ENCODE peak calls at places on chromosomes 7 and 10, in seven cellular contexts. A is GM23248, E is astrocyte, Z is fibroblast of lung, X is PC-3, H is K562, G is neural progenitor cell. B is an unnamed sample.

GRCh38 chr7:38736135-38736534 is 105.0 kb upstream of the AMPH start:
- DNase-seq in A (no peak), E (no peak), Z (no peak), X (no peak), H (no peak), G (no peak), B (no peak)

GRCh38 chr10:43867113-43867512 is 218.4 kb upstream of the ZNF32 start:
- DNase-seq in A (no peak), E (no peak), Z (no peak), X (no peak), H (no peak), G (no peak), B (no peak)

GRCh38 chr7:111409714-111410422 is 152.4 kb downstream of the IMMP2L start:
- DNase-seq in A (peak; percentile 57), E (peak; percentile 71), Z (peak; percentile 78), X (no peak), H (no peak), G (no peak), B (no peak)

GRCh38 chr10:101014966-101015581 is 15.5 kb downstream of the LZTS2 start:
- DNase-seq in A (peak; percentile 95), E (peak; percentile 86), Z (peak; percentile 90), X (peak; percentile 81), H (no peak), G (no peak), B (no peak)

GRCh38 chr7:30348083-30348560 is 63.7 kb downstream of the ZNRF2 start:
- DNase-seq in A (peak; percentile 95), E (peak; percentile 93), Z (peak; percentile 94), X (peak; percentile 80), H (peak; percentile 10), G (no peak), B (peak; percentile 21)

GRCh38 chr7:28627263-28627653 is 214.9 kb downstream of the CREB5 start:
- DNase-seq in A (peak; percentile 81), E (peak; percentile 21), Z (peak; percentile 31), X (no peak), H (no peak), G (no peak), B (no peak)

GRCh38 chr10:112721080-112721698 is 228.9 kb upstream of the TCF7L2 start:
- DNase-seq in A (peak; percentile 71), E (no peak), Z (peak; percentile 29), X (peak; percentile 69), H (peak; percentile 28), G (peak; percentile 55), B (no peak)

GRCh38 chr10:34252111-34252510 is 563.0 kb downstream of the PARD3 start:
- DNase-seq in A (no peak), E (peak; percentile 4), Z (peak; percentile 23), X (peak; percentile 95), H (no peak), G (no peak), B (no peak)

GRCh38 chr7:43646603-43647313 is 63.9 kb downstream of the STK17A start:
- DNase-seq in A (peak; percentile 90), E (peak; percentile 59), Z (peak; percentile 70), X (peak; percentile 77), H (no peak), G (no peak), B (no peak)

GRCh38 chr7:4436936-4437335 is 245.2 kb upstream of the FOXK1 start:
- DNase-seq in A (no peak), E (no peak), Z (no peak), X (no peak), H (no peak), G (no peak), B (no peak)

GRCh38 chr10:90712529-90712928 is 145.3 kb downstream of the HTR7 start:
- DNase-seq in A (no peak), E (no peak), Z (no peak), X (no peak), H (no peak), G (no peak), B (no peak)

GRCh38 chr10:57864789-57865676 is 402.7 kb downstream of the IPMK start:
- DNase-seq in A (no peak), E (no peak), Z (no peak), X (peak; percentile 77), H (no peak), G (no peak), B (no peak)

GRCh38 chr7:98836811-98837631 is 32.8 kb downstream of the TMEM130 start:
- DNase-seq in A (peak; percentile 45), E (no peak), Z (no peak), X (peak; percentile 51), H (peak; percentile 65), G (peak; percentile 83), B (no peak)

GRCh38 chr7:135195968-135196629 is 15.2 kb downstream of the WDR91 start:
- DNase-seq in A (no peak), E (no peak), Z (no peak), X (no peak), H (no peak), G (no peak), B (no peak)

GRCh38 chr7:50793115-50793946 is 10.6 kb upstream of the GRB10 start:
- DNase-seq in A (peak; percentile 75), E (no peak), Z (peak; percentile 55), X (peak; percentile 61), H (peak; percentile 89), G (peak; percentile 82), B (no peak)

GRCh38 chr7:125924037-125924436 is 994.4 kb upstream of the POT1 start:
- DNase-seq in A (no peak), E (no peak), Z (no peak), X (no peak), H (no peak), G (no peak), B (no peak)

GRCh38 chr7:121620206-121620605 is 224.1 kb upstream of the FAM3C start:
- DNase-seq in A (no peak), E (no peak), Z (no peak), X (no peak), H (no peak), G (no peak), B (no peak)

GRCh38 chr10:77348082-77348481 is 289.5 kb downstream of the KCNMA1 start:
- DNase-seq in A (no peak), E (peak; percentile 27), Z (peak; percentile 39), X (no peak), H (no peak), G (no peak), B (no peak)

GRCh38 chr7:116920359-116920758 is 32.9 kb upstream of the ST7 start:
- DNase-seq in A (no peak), E (no peak), Z (no peak), X (no peak), H (no peak), G (no peak), B (no peak)
- TF ChIP-seq EZH2 in A (no peak), E (no peak), Z (no peak), X (no peak), H (no peak), G (no peak), B (no peak)

GRCh38 chr7:42575161-42575560 is 336.7 kb downstream of the C7orf25 start:
- DNase-seq in A (no peak), E (no peak), Z (no peak), X (no peak), H (no peak), G (no peak), B (no peak)
- H2AFZ ChIP-seq in A (no peak overlapping the region), E (no peak overlapping the region), Z (no peak overlapping the region), X (no peak overlapping the region), H (no peak overlapping the region), G (no peak overlapping the region), B (no peak overlapping the region)

DNA sequence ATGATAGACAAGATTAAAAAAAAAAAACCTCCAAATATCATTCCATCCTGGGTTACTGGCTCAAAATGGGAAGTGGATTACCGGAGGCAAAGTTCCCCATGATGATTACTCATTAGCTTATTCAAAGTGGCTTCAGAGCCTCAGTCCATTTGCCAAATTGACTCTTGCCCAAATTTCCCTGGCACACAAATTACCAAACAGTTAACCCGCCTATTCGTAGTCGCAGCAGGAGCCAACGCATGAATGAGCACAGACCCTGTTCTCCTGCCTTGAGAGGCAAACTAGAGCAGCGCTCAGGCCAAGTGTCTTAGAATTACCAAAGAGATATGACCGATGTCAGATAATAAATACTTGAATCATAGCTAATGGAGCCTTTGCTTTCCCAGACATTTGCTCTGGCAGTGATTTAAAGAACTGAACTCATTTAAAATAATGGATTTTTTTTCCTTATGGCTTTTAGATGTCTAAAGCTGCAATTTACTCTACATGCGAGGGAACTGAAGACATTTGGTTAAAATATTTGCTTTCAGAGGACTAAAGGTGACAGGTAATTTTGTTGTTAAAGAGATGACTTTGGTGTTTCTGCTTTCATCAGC is 64.9 kb downstream of the CTTNBP2 start:
- DNase-seq in A (no peak), E (peak; percentile 86), Z (peak; percentile 87), X (no peak), H (no peak), G (peak; percentile 58), B (no peak)
- TF ChIP-seq EZH2 in A (no peak), E (no peak), Z (no peak), X (no peak), H (no peak), G (no peak), B (no peak)

GRCh38 chr10:122663516-122664130 is 36.0 kb downstream of the C10orf120 start:
- DNase-seq in A (no peak), E (no peak), Z (no peak), X (no peak), H (no peak), G (no peak), B (no peak)
- H2AFZ ChIP-seq in A (no peak overlapping the region), E (no peak overlapping the region), Z (no peak overlapping the region), X (no peak overlapping the region), H (no peak overlapping the region), G (no peak overlapping the region), B (no peak overlapping the region)

GRCh38 chr7:131554880-131555516 is 1.4 kb downstream of the PODXL start:
- DNase-seq in A (no peak), E (no peak), Z (no peak), X (no peak), H (no peak), G (peak; percentile 10), B (no peak)

GRCh38 chr7:131555565-131556054 is 818 bp downstream of the PODXL start:
- DNase-seq in A (peak; percentile 48), E (no peak), Z (no peak), X (no peak), H (no peak), G (peak; percentile 28), B (no peak)

GRCh38 chr7:131557521-131558385 is 1.3 kb upstream of the PODXL start:
- DNase-seq in A (peak; percentile 66), E (no peak), Z (peak; percentile 12), X (peak; percentile 24), H (no peak), G (peak; percentile 85), B (no peak)

GRCh38 chr7:131556055-131556911 is at the start of gene PODXL:
- DNase-seq in A (peak; percentile 82), E (peak; percentile 21), Z (peak; percentile 55), X (peak; percentile 60), H (peak; percentile 99), G (peak; percentile 91), B (no peak)

DNA sequence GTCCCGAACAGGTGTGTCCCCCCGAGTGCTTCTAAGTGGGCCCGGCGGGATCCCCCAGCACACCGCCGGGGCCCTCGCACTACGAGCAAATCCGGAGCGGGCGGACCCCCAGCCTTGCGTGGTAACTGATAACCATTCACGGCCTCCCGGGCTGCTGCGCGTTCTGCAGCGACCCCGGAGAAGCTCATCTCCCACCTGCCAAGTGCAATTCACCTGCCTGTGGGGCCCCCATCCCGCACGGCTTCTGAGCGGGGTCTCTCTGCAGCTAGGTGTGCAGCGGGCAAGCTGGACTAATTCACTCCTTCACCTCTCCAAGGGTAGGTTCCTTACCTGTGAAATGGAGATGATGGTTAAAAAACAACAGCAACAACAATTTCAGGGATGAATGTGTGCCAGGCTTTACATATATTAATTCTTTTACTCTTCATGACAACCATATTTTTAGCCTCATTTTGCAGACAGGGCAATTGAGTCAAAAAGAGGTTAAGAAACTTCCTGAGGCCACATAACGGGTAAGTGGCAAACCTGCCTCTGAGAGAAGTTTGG is 557 bp upstream of the PODXL start:
- DNase-seq in A (no peak), E (no peak), Z (no peak), X (peak; percentile 10), H (no peak), G (no peak), B (no peak)
- TF ChIP-seq EZH2 in A (no peak), E (no peak), Z (peak; percentile 70), X (no peak), H (peak; percentile 74), G (no peak), B (peak; percentile 80)